ENCODE peak calls at places on chromosomes 12 and 14, in eight cellular contexts. V is CD8-positive, alpha-beta T cell; P is iPS DF 19.7; L is T-helper 17 cell; H is lower lobe of right lung; I is NCI-H1092 treated with DMSO at 0.1 percent for 48 hours; R is activated T-helper 1 cell treated with Interleukin-2 at 50 U/mL for 16 hours; Z is NB4. Y is an unnamed sample.

GRCh38 chr12:12445882-12446181 is 89.0 kb downstream of the BORCS5 start:
- DNase-seq in V (no peak), P (no peak), L (no peak), H (no peak), I (no peak), R (no peak), Z (no peak), Y (no peak)

GRCh38 chr14:30108975-30109700 is 181.5 kb upstream of the PRKD1 start:
- DNase-seq in V (no peak), P (no peak), L (no peak), H (no peak), I (peak; percentile 54), R (no peak), Z (no peak), Y (no peak)

GRCh38 chr12:1720494-1720893 is 29.6 kb downstream of the ADIPOR2 start:
- DNase-seq in V (no peak), P (no peak), L (no peak), H (no peak), I (no peak), R (no peak), Z (no peak), Y (no peak)

GRCh38 chr12:124188561-124189405 is 106.1 kb upstream of the RFLNA start:
- DNase-seq in V (no peak), P (no peak), L (no peak), H (no peak), I (peak; percentile 74), R (no peak), Z (no peak), Y (no peak)

GRCh38 chr12:78036889-78037288 is 206.2 kb downstream of the NAV3 start:
- DNase-seq in V (no peak), P (no peak), L (no peak), H (no peak), I (no peak), R (no peak), Z (peak; percentile 23), Y (no peak)

GRCh38 chr12:70576341-70577282 is 60.6 kb downstream of the PTPRB start:
- DNase-seq in V (no peak), P (peak; percentile 20), L (no peak), H (no peak), I (peak; percentile 37), R (no peak), Z (peak; percentile 65), Y (no peak)

GRCh38 chr14:104865069-104865630 is at the start of gene CEP170B:
- DNase-seq in V (peak; percentile 34), P (no peak), L (peak; percentile 45), H (peak; percentile 57), I (no peak), R (peak; percentile 33), Z (peak; percentile 4), Y (no peak)

GRCh38 chr12:52812749-52813148 is 1.2 kb downstream of the KRT4 start:
- DNase-seq in V (no peak), P (no peak), L (no peak), H (no peak), I (no peak), R (no peak), Z (no peak), Y (no peak)

GRCh38 chr12:91379051-91379775 is 196.6 kb upstream of the DCN start:
- DNase-seq in V (no peak), P (no peak), L (no peak), H (no peak), I (no peak), R (no peak), Z (no peak), Y (no peak)

GRCh38 chr12:108757842-108758241 is 26.5 kb upstream of the CORO1C start:
- DNase-seq in V (no peak), P (no peak), L (no peak), H (no peak), I (no peak), R (no peak), Z (peak; percentile 29), Y (no peak)

GRCh38 chr14:104794641-104795467 is 694 bp downstream of the AKT1 start:
- DNase-seq in V (peak; percentile 21), P (no peak), L (no peak), H (peak; percentile 64), I (no peak), R (no peak), Z (peak; percentile 49), Y (no peak)

GRCh38 chr14:100076630-100077029 is 11.4 kb downstream of the EVL start:
- DNase-seq in V (no peak), P (no peak), L (no peak), H (peak; percentile 71), I (no peak), R (no peak), Z (peak; percentile 95), Y (peak; percentile 8)

GRCh38 chr14:61475316-61475715 is 153.9 kb downstream of the PRKCH start:
- DNase-seq in V (no peak), P (no peak), L (no peak), H (no peak), I (peak; percentile 63), R (no peak), Z (peak; percentile 83), Y (no peak)

GRCh38 chr14:95460647-95461478 is 55.6 kb downstream of the SYNE3 start:
- DNase-seq in V (no peak), P (no peak), L (no peak), H (no peak), I (peak; percentile 94), R (no peak), Z (no peak), Y (no peak)

GRCh38 chr12:87317302-87317701 is 711.9 kb downstream of the C12orf50 start:
- DNase-seq in V (no peak), P (no peak), L (no peak), H (no peak), I (no peak), R (no peak), Z (no peak), Y (no peak)

GRCh38 chr12:12533238-12533829 is 29.3 kb downstream of the DUSP16 start:
- DNase-seq in V (no peak), P (no peak), L (no peak), H (peak; percentile 69), I (peak; percentile 56), R (no peak), Z (no peak), Y (no peak)

GRCh38 chr12:22321018-22321605 is 13.4 kb downstream of the ST8SIA1 start:
- DNase-seq in V (no peak), P (no peak), L (no peak), H (no peak), I (no peak), R (no peak), Z (no peak), Y (no peak)

GRCh38 chr12:88472248-88472647 is 108.0 kb downstream of the KITLG start:
- DNase-seq in V (no peak), P (no peak), L (no peak), H (no peak), I (no peak), R (no peak), Z (no peak), Y (no peak)